ENCODE peak calls at places on chromosomes 5 and 9, in seven cellular contexts. E, H, X, O, P, A and J are unnamed samples.
A peak's percentile ranks its signal among the peaks of the same experiment; 100 is the strongest.

GRCh38 chr5:168047043-168047668 is 244.3 kb upstream of the WWC1 start:
- DNase-seq in E (no peak), H (peak; percentile 16), P (peak; percentile 68), O (peak; percentile 76), A (peak; percentile 50), X (no peak), J (peak; percentile 55)

GRCh38 chr5:42828661-42829060 is 17.0 kb upstream of the SELENOP start:
- DNase-seq in O (no peak), H (no peak), P (no peak), E (no peak), A (no peak), X (no peak), J (no peak)

GRCh38 chr9:94783121-94783664 is 56.7 kb downstream of the AOPEP start:
- DNase-seq in E (peak; percentile 80), X (peak; percentile 88), P (peak; percentile 79), H (peak; percentile 56), A (peak; percentile 99), O (peak; percentile 81), J (peak; percentile 58)

GRCh38 chr9:134299068-134299467 is 27.2 kb upstream of the RXRA start:
- DNase-seq in E (no peak), O (no peak), X (no peak), P (no peak), H (no peak), A (no peak), J (no peak)

GRCh38 chr5:16057277-16057676 is 122.3 kb downstream of the MARCHF11 start:
- DNase-seq in H (no peak), O (no peak), A (peak; percentile 48), E (no peak), P (no peak), X (no peak), J (no peak)

GRCh38 chr9:105064248-105065118 is 136.5 kb upstream of the ABCA1 start:
- DNase-seq in A (peak; percentile 97), P (peak; percentile 86), O (peak; percentile 93), X (peak; percentile 91), H (peak; percentile 29), E (peak; percentile 88), J (no peak)

GRCh38 chr5:2563046-2563445 is 188.4 kb downstream of the IRX2 start:
- DNase-seq in O (no peak), A (no peak), E (no peak), H (no peak), P (no peak), X (no peak), J (no peak)

GRCh38 chr5:75384218-75384617 is 47.2 kb downstream of the HMGCR start:
- DNase-seq in X (no peak), H (no peak), A (no peak), E (no peak), P (no peak), O (no peak), J (no peak)

GRCh38 chr9:123359546-123359945 is 3.5 kb downstream of the CRB2 start:
- DNase-seq in E (no peak), X (no peak), H (no peak), P (no peak), A (no peak), O (no peak), J (no peak)

GRCh38 chr5:26553079-26553478 is 485.3 kb downstream of the CDH9 start:
- DNase-seq in P (no peak), E (no peak), O (no peak), H (no peak), X (no peak), A (no peak), J (no peak)

GRCh38 chr9:134847138-134847537 is 33.5 kb upstream of the FCN2 start:
- DNase-seq in E (no peak), P (no peak), O (no peak), H (no peak), A (no peak), X (no peak), J (no peak)

GRCh38 chr9:16884373-16884772 is 13.9 kb upstream of the BNC2 start:
- DNase-seq in A (no peak), X (no peak), O (no peak), P (no peak), H (no peak), E (no peak), J (no peak)

GRCh38 chr5:1930880-1931589 is 48.3 kb upstream of the IRX4 start:
- DNase-seq in A (peak; percentile 64), E (no peak), X (peak; percentile 47), O (no peak), P (no peak), H (no peak), J (no peak)

GRCh38 chr5:156149203-156149602 is 177.8 kb upstream of the SGCD start:
- DNase-seq in O (no peak), P (no peak), H (no peak), X (no peak), E (no peak), A (no peak), J (no peak)

GRCh38 chr5:57900356-57900944 is 417.8 kb upstream of the ACTBL2 start:
- DNase-seq in A (no peak), H (no peak), E (no peak), O (no peak), P (no peak), X (no peak), J (no peak)

GRCh38 chr5:66415208-66415607 is 181.0 kb upstream of the MAST4 start:
- DNase-seq in P (no peak), E (no peak), A (no peak), H (no peak), O (no peak), X (no peak), J (no peak)
- H3K4me1 ChIP-seq in P (no peaks in the 10 kb centered on the region), E (no peaks in the 10 kb centered on the region), A (no peaks in the 10 kb centered on the region), H (no peaks in the 10 kb centered on the region), O (no peaks in the 10 kb centered on the region), X (no peaks in the 10 kb centered on the region), J (no peaks in the 10 kb centered on the region)

GRCh38 chr5:112795342-112795741 is 57.7 kb downstream of the APC start:
- DNase-seq in P (no peak), H (no peak), X (no peak), O (no peak), A (no peak), E (no peak), J (no peak)

GRCh38 chr5:112793201-112793600 is 55.5 kb downstream of the APC start:
- DNase-seq in P (no peak), A (no peak), O (no peak), X (no peak), E (no peak), H (no peak), J (no peak)

GRCh38 chr5:112799661-112800060 is 61.4 kb upstream of the SRP19 start:
- DNase-seq in E (no peak), H (no peak), P (no peak), O (no peak), A (no peak), X (no peak), J (no peak)

GRCh38 chr5:112794410-112794809 is 56.7 kb downstream of the APC start:
- DNase-seq in P (no peak), A (no peak), X (no peak), H (no peak), O (no peak), E (no peak), J (no peak)

DNA sequence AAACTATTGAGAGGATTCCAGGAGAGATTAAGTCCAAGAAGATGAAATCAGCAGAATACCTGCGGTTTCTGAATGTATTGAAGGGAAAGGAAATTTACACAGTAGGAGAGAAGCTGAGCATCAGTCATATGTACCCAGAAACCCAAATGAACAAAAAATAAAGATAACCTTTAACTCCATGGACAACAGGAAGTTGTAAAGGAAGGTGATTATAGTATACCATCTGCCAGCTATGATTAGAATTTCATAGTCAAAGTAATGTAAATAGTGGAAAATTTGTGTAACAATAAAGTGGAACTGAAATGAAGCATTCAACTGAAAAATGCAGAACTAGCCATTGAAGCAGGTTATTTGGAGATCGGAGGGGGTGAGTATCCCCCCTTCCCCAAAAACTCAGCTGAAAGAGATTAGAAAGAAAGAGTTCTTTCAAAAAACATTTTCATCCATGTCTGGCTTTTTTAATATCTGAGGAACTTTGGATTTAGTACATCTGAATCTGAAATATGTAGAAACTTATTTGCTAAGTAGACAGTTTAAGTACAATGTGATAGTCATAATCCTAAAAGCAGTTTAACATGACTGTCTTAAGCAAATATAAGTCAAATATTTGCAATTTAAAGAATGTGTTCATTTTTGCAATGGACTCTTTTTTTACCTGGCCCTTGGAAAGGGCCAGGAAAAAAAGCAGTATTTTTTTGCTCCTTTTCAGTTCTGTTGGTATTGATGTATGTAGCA is 58.4 kb downstream of the APC start:
- DNase-seq in P (peak; percentile 3), X (no peak), H (peak; percentile 74), E (no peak), A (no peak), O (no peak), J (no peak)
- H3K4me3 ChIP-seq in P (no peak overlapping the region), X (no peak overlapping the region), H (peak overlapping the region; percentile 54), E (no peak overlapping the region), A (no peak overlapping the region), O (no peak overlapping the region), J (no peak overlapping the region)

DNA sequence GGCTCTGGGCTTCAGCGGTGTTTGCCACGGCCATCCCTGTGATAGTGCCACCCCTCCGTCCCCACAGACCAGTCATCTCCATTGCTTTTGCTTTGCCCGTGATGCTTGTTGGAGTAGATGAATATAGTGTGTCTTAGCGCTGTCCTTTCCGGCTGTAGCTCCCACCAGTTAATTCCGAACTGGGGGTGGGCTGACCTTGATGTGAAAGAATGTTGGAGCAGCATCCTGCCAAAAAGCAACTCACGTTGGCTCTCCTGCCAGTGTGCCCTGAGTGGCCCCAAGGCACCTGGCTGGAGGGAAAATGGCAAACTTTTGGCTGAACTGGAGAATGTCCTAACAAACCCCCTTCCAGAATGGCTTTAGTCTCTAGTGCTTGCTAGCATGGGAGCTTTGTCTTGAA is 20.0 kb downstream of the CLTA start:
- DNase-seq in P (no peak), E (no peak), A (no peak), H (no peak), X (no peak), O (no peak), J (no peak)
- H3K9me3 ChIP-seq in P (no peaks in the 10 kb centered on the region), E (no peaks in the 10 kb centered on the region), A (no peaks in the 10 kb centered on the region), H (no peaks in the 10 kb centered on the region), X (no peaks in the 10 kb centered on the region), O (no peaks in the 10 kb centered on the region), J (no peaks in the 10 kb centered on the region)

GRCh38 chr5:172838151-172838875 is 4.3 kb downstream of the ERGIC1 start:
- DNase-seq in O (no peak), H (no peak), A (no peak), X (no peak), E (peak; percentile 66), P (no peak), J (no peak)

GRCh38 chr5:172840077-172840777 is 6.2 kb downstream of the ERGIC1 start:
- DNase-seq in E (no peak), H (no peak), X (no peak), O (no peak), P (no peak), A (no peak), J (no peak)

GRCh38 chr5:172839669-172840068 is 5.6 kb downstream of the ERGIC1 start:
- DNase-seq in X (no peak), E (peak; percentile 35), H (no peak), O (no peak), P (no peak), A (no peak), J (no peak)

GRCh38 chr5:172835246-172836030 is 1.4 kb downstream of the ERGIC1 start:
- DNase-seq in X (no peak), O (no peak), H (peak; percentile 73), A (no peak), P (no peak), E (peak; percentile 28), J (no peak)

DNA sequence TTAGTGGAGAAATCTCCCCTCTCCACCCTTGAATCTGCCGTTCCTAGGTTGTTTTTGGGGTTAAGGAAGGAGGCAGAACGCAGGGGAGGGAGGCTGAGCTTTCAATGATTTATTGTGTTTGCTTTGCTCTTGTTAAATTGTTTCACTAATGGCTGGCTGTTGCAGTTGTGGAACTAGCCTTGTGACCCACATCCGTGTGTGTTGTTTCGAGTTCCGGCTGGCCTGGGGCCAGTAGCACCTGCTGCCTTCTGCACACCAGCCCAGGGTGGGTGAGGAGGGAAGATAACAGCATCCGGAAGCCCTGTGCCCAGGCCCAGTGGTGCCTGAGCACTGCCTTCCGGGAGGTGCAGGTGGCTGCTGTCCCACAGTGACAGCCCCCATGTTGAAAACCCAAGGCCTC is 3.6 kb downstream of the ERGIC1 start:
- DNase-seq in E (peak; percentile 74), X (no peak), H (peak; percentile 96), O (peak; percentile 90), A (no peak), P (no peak), J (no peak)
- H3K4me1 ChIP-seq in E (no peaks in the 10 kb centered on the region), X (peaks cover 62% of the 10 kb centered on the region), H (peaks cover 45% of the 10 kb centered on the region), O (peaks cover 20% of the 10 kb centered on the region), A (peaks cover 8% of the 10 kb centered on the region), P (peaks cover 18% of the 10 kb centered on the region), J (peaks cover 10% of the 10 kb centered on the region)